ENCODE peak calls at places on chromosome 5, in nine cellular contexts. Q is EL; E is activated T-helper 1 cell treated with anti-CD3 and anti-CD28 coated beads, Interleukin-2, amount 50 U/mL, for 16 hours; F is glutamatergic neuron; B is H54; H is KBM-7; P is HL-60; V is iris pigment epithelial cell; C is cerebellar nuclear complex. N is an unnamed sample.

GRCh38 chr5:93915142-93915553 is 173.7 kb upstream of the POU5F2 start:
- DNase-seq in Q (peak), E (no peak), F (no peak), B (no peak), H (peak), P (no peak), V (peak), C (no peak), N (peak)

GRCh38 chr5:173750538-173751265 is 134.3 kb upstream of the BOD1 start:
- DNase-seq in Q (no peak), E (no peak), F (no peak), B (no peak), H (no peak), P (no peak), V (no peak), C (no peak), N (no peak)

GRCh38 chr5:159975462-159976019 is 33.4 kb upstream of the TTC1 start:
- DNase-seq in Q (peak), E (no peak), F (no peak), B (peak), H (no peak), P (no peak), V (peak), C (no peak), N (peak)

GRCh38 chr5:177389368-177390169 is 5.3 kb downstream of the SLC34A1 start:
- DNase-seq in Q (peak), E (no peak), F (no peak), B (peak), H (no peak), P (no peak), V (peak), C (no peak), N (no peak)

GRCh38 chr5:128905225-128906110 is 59.8 kb upstream of the SLC27A6 start:
- DNase-seq in Q (peak), E (no peak), F (peak), B (peak), H (peak), P (no peak), V (peak), C (no peak), N (peak)

GRCh38 chr5:127216906-127217675 is 73.5 kb upstream of the MEGF10 start:
- DNase-seq in Q (no peak), E (no peak), F (peak), B (no peak), H (no peak), P (no peak), V (peak), C (no peak), N (no peak)

GRCh38 chr5:146068136-146068717 is 37.1 kb downstream of the PLAC8L1 start:
- DNase-seq in Q (no peak), E (no peak), F (no peak), B (no peak), H (no peak), P (no peak), V (no peak), C (no peak), N (no peak)

GRCh38 chr5:139974661-139975060 is 68.4 kb downstream of the NRG2 start:
- DNase-seq in Q (no peak), E (no peak), F (no peak), B (no peak), H (no peak), P (no peak), V (no peak), C (no peak), N (no peak)

GRCh38 chr5:59036274-59036961 is 453.5 kb downstream of the RAB3C start:
- DNase-seq in Q (peak), E (no peak), F (no peak), B (no peak), H (peak), P (peak), V (peak), C (no peak), N (no peak)

GRCh38 chr5:95631991-95632675 is 12.2 kb downstream of the GPR150 start:
- DNase-seq in Q (peak), E (peak), F (no peak), B (no peak), H (peak), P (no peak), V (peak), C (no peak), N (no peak)

GRCh38 chr5:158115468-158115867 is 256.5 kb upstream of the CLINT1 start:
- DNase-seq in Q (no peak), E (no peak), F (no peak), B (no peak), H (no peak), P (no peak), V (no peak), C (no peak), N (no peak)

GRCh38 chr5:72884911-72885310 is 68.5 kb downstream of the TNPO1 start:
- DNase-seq in Q (no peak), E (no peak), F (no peak), B (no peak), H (no peak), P (no peak), V (no peak), C (no peak), N (no peak)

GRCh38 chr5:112977440-112977861 is 853 bp downstream of the DCP2 start:
- DNase-seq in Q (no peak), E (no peak), F (no peak), B (no peak), H (no peak), P (no peak), V (peak), C (no peak), N (no peak)

GRCh38 chr5:115087951-115088350 is 81.8 kb downstream of the TRIM36 start:
- DNase-seq in Q (no peak), E (no peak), F (no peak), B (no peak), H (no peak), P (no peak), V (no peak), C (no peak), N (no peak)

GRCh38 chr5:82422751-82423181 is 144.6 kb upstream of the RPS23 start:
- DNase-seq in Q (no peak), E (no peak), F (no peak), B (no peak), H (peak), P (no peak), V (no peak), C (no peak), N (no peak)

GRCh38 chr5:206406-206805 is 11.5 kb downstream of the CCDC127 start:
- DNase-seq in Q (peak), E (no peak), F (no peak), B (peak), H (no peak), P (no peak), V (peak), C (no peak), N (no peak)

GRCh38 chr5:61731267-61731945 is 399.3 kb downstream of the ZSWIM6 start:
- DNase-seq in Q (no peak), E (no peak), F (no peak), B (no peak), H (no peak), P (no peak), V (no peak), C (no peak), N (no peak)

GRCh38 chr5:151153300-151153699 is 4.3 kb downstream of the ANXA6 start:
- DNase-seq in Q (no peak), E (no peak), F (no peak), B (no peak), H (no peak), P (no peak), V (no peak), C (no peak), N (no peak)

GRCh38 chr5:80255425-80255751 is 460 bp downstream of the SERINC5 start:
- DNase-seq in Q (peak), E (no peak), F (peak), B (peak), H (peak), P (no peak), V (peak), C (no peak), N (peak)

GRCh38 chr5:119435436-119436132 is 16.7 kb upstream of the HSD17B4 start:
- DNase-seq in Q (peak), E (peak), F (peak), B (no peak), H (peak), P (no peak), V (peak), C (no peak), N (peak)

N was measured in A549.